ENCODE peak calls at places on chromosomes 16 and 17, in nine cellular contexts. L is dermis microvascular lymphatic vessel endothelial cell; F is AG08396; Q is GM23248; G is mesenchymal stem cell; K is NCI-H1092 treated with DMSO at 0.1 percent for 48 hours; S is progenitor cell of endocrine pancreas; B is LHCN-M2; N is activated T-cell treated with anti-CD3 and anti-CD28 coated beads, Interleukin-2, amount 50 U/mL, for 72 hours. T is an unnamed sample.

GRCh38 chr17:48246623-48247022 is 139.1 kb downstream of the SNX11 start:
- DNase-seq in L (no peak), F (no peak), Q (peak; percentile 46), G (peak; percentile 66), K (no peak), S (no peak), B (peak; percentile 75), N (no peak), T (no peak)

GRCh38 chr16:10896723-10897122 is 19.7 kb downstream of the CIITA start:
- DNase-seq in L (no peak), F (no peak), Q (no peak), G (no peak), K (no peak), S (no peak), B (no peak), N (no peak), T (no peak)

GRCh38 chr16:57559075-57559790 is 16.8 kb downstream of the ADGRG5 start:
- DNase-seq in L (no peak), F (no peak), Q (no peak), G (no peak), K (no peak), S (no peak), B (no peak), N (no peak), T (no peak)

GRCh38 chr16:56237451-56237930 is 46.2 kb downstream of the GNAO1 start:
- DNase-seq in L (no peak), F (no peak), Q (no peak), G (no peak), K (no peak), S (no peak), B (no peak), N (no peak), T (no peak)

GRCh38 chr17:2551493-2551892 is 39.8 kb upstream of the METTL16 start:
- DNase-seq in L (no peak), F (no peak), Q (no peak), G (no peak), K (no peak), S (no peak), B (no peak), N (no peak), T (no peak)

GRCh38 chr16:66135376-66135775 is 231.1 kb upstream of the CDH5 start:
- DNase-seq in L (no peak), F (no peak), Q (no peak), G (no peak), K (no peak), S (no peak), B (no peak), N (no peak), T (no peak)

GRCh38 chr17:1123397-1124237 is 56.2 kb downstream of the ABR start:
- DNase-seq in L (no peak), F (no peak), Q (no peak), G (no peak), K (peak; percentile 67), S (no peak), B (no peak), N (no peak), T (no peak)

GRCh38 chr16:1488619-1489018 is at the start of gene PTX4:
- DNase-seq in L (no peak), F (no peak), Q (no peak), G (no peak), K (no peak), S (no peak), B (no peak), N (no peak), T (no peak)

GRCh38 chr17:9274119-9274445 is 252.8 kb downstream of the NTN1 start:
- DNase-seq in L (no peak), F (no peak), Q (no peak), G (no peak), K (no peak), S (no peak), B (no peak), N (peak; percentile 61), T (no peak)

GRCh38 chr17:81890447-81891302 is 711 bp downstream of the ALYREF start:
- DNase-seq in L (peak; percentile 51), F (no peak), Q (peak; percentile 58), G (peak; percentile 29), K (no peak), S (no peak), B (peak; percentile 21), N (peak; percentile 31), T (no peak)